ENCODE peak calls at places on chromosomes 12 and 14, in four cellular contexts. U is cardiac fibroblast, D is Calu3, S is heart left ventricle. X is an unnamed sample.

GRCh38 chr14:74793506-74794155 is 30.5 kb downstream of the YLPM1 start:
- DNase-seq in U (peak), S (no peak), D (no peak), X (no peak)

GRCh38 chr12:67647547-67648305 is 819 bp upstream of the DYRK2 start:
- DNase-seq in S (peak), U (peak), D (peak), X (peak)

GRCh38 chr12:115079760-115080159 is 395.8 kb upstream of the TBX3 start:
- DNase-seq in S (no peak), U (no peak), D (no peak), X (no peak)

GRCh38 chr12:11747969-11748368 is 98.5 kb downstream of the ETV6 start:
- DNase-seq in S (no peak), D (no peak), U (no peak), X (no peak)

GRCh38 chr14:32606297-32606696 is 277.2 kb downstream of the AKAP6 start:
- DNase-seq in U (peak), D (no peak), S (no peak), X (no peak)

GRCh38 chr12:49365542-49365941 is 1.7 kb upstream of the SPATS2 start:
- DNase-seq in S (no peak), U (peak), D (no peak), X (no peak)

GRCh38 chr12:49044660-49045059 is 15.9 kb downstream of the KMT2D start:
- DNase-seq in D (no peak), S (no peak), U (no peak), X (no peak)

GRCh38 chr12:91181053-91181452 is 1.6 kb downstream of the DCN start:
- DNase-seq in S (no peak), D (no peak), U (peak), X (no peak)

GRCh38 chr12:71999795-72000194 is 61.1 kb downstream of the TPH2 start:
- DNase-seq in D (no peak), S (no peak), U (no peak), X (no peak)

GRCh38 chr12:96235497-96235826 is 41.3 kb downstream of the ELK3 start:
- DNase-seq in S (no peak), D (no peak), U (no peak), X (no peak)

GRCh38 chr12:54974281-54974680 is 10.3 kb downstream of the TESPA1 start:
- DNase-seq in D (no peak), S (no peak), U (no peak), X (no peak)

GRCh38 chr14:72745546-72745945 is 148.4 kb downstream of the DPF3 start:
- DNase-seq in S (no peak), U (peak), D (no peak), X (no peak)

GRCh38 chr14:22915886-22916521 is 2.9 kb downstream of the RBM23 start:
- DNase-seq in D (no peak), U (peak), S (no peak), X (peak)

GRCh38 chr12:123049398-123050250 is 69.1 kb downstream of the ARL6IP4 start:
- DNase-seq in D (no peak), S (peak), U (no peak), X (no peak)

GRCh38 chr12:91333966-91334365 is 151.3 kb upstream of the DCN start:
- DNase-seq in U (no peak), D (no peak), S (no peak), X (no peak)

GRCh38 chr12:103672401-103673119 is 85.5 kb downstream of the STAB2 start:
- DNase-seq in U (no peak), S (no peak), D (peak), X (no peak)

GRCh38 chr12:64004639-64005038 is 160.1 kb downstream of the SRGAP1 start:
- DNase-seq in S (no peak), U (peak), D (no peak), X (no peak)

GRCh38 chr12:64890873-64891468 is 66.5 kb downstream of the TBC1D30 start:
- DNase-seq in U (peak), D (peak), S (no peak), X (no peak)

GRCh38 chr14:105180598-105181528 is at the start of gene NUDT14:
- DNase-seq in D (peak), S (peak), U (peak), X (peak)

GRCh38 chr12:77685112-77685511 is 145.6 kb upstream of the NAV3 start:
- DNase-seq in U (peak), S (peak), D (peak), X (no peak)

GRCh38 chr14:90774316-90774715 is 41.9 kb downstream of the TTC7B start:
- DNase-seq in S (no peak), U (no peak), D (no peak), X (no peak)

GRCh38 chr12:57893460-57894353 is 47.2 kb upstream of the CTDSP2 start:
- DNase-seq in S (peak), U (peak), D (peak), X (peak)

GRCh38 chr14:34875031-34875922 is at the start of gene BAZ1A:
- DNase-seq in D (peak), S (peak), U (peak), X (peak)

GRCh38 chr14:52110441-52111086 is 41.7 kb upstream of the NID2 start:
- DNase-seq in S (no peak), D (no peak), U (peak), X (no peak)

DNA sequence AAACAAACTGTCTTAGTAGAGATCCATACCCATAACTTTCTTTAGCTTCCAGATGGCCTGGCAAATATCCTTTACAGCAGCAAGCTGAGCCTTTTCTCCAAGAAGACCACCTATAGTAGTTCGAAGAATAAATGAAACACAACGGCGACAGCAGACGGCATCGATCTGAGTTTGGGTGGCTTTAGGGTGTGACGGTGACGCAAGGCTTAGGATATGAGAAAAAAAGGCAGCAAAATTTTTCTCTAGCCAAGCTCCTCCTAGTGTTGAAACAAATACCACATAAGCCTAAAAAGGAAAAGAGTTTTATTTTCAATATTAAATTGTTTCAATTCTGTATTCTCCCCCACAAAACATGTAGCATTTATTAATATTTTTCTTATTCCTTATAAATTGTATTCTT is 33.3 kb downstream of the HEATR5A start:
- DNase-seq in D (no peak), U (no peak), S (no peak), X (no peak)
- TF ChIP-seq CTCF in D (no peak), U (no peak), S (no peak), X (no peak)

GRCh38 chr14:92328664-92329255 is 5.8 kb downstream of the SLC24A4 start:
- DNase-seq in D (no peak), S (no peak), U (no peak), X (no peak)

GRCh38 chr14:92336363-92336762 is 13.4 kb downstream of the SLC24A4 start:
- DNase-seq in U (no peak), D (no peak), S (no peak), X (no peak)

GRCh38 chr14:92339426-92339825 is 16.5 kb downstream of the SLC24A4 start:
- DNase-seq in D (no peak), U (no peak), S (no peak), X (no peak)

GRCh38 chr14:92334050-92334449 is 11.1 kb downstream of the SLC24A4 start:
- DNase-seq in U (no peak), S (no peak), D (no peak), X (no peak)
- TF ChIP-seq CTCF in U (no peak), S (no peak), D (no peak), X (no peak)

GRCh38 chr12:15278816-15279658 is 43.3 kb upstream of the PTPRO start:
- DNase-seq in S (peak), U (peak), D (peak), X (peak)
- TF ChIP-seq CTCF in S (no peak), U (peak), D (no peak), X (no peak)

GRCh38 chr12:2792670-2793500 is 1.9 kb upstream of the FKBP4 start:
- DNase-seq in U (no peak), D (no peak), S (no peak), X (no peak)

GRCh38 chr12:2793561-2793960 is 1.2 kb upstream of the FKBP4 start:
- DNase-seq in D (no peak), S (no peak), U (no peak), X (no peak)

GRCh38 chr12:2794736-2795289 is at the start of gene FKBP4:
- DNase-seq in D (peak), S (peak), U (peak), X (peak)

GRCh38 chr12:2795291-2796186 is 769 bp downstream of the FKBP4 start:
- DNase-seq in S (peak), D (peak), U (peak), X (peak)

GRCh38 chr12:2794261-2794735 is 472 bp upstream of the FKBP4 start:
- DNase-seq in S (no peak), D (peak), U (no peak), X (peak)
- TF ChIP-seq CTCF in S (no peak), D (no peak), U (no peak), X (no peak)

DNA sequence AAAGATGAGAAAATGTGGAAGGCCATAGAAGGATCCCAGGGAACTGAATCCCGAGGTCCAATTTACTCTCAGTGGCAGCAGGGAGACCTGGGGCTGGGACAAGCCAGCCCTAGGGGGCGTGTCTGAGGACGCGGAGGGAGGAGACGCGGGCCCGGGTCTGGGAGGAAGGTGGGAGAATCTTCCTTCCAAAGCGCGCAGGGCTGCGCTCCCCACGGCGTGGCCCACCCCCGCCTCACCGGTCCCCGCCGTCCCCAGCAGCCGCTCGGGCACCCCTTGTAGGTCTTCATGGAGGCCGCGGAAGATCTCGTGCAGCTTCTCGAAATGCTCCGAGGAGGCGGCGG is 323 bp downstream of the VTI1B start:
- DNase-seq in S (peak), U (peak), D (peak), X (peak)
- TF ChIP-seq CTCF in S (peak), U (no peak), D (no peak), X (peak)